ENCODE peak calls at places on chromosomes 6 and 20, in four cellular contexts. I is Caco-2, J is body of pancreas, W is GM13976. P is an unnamed sample.

GRCh38 chr6:84282566-84282965 is 55.1 kb upstream of the CEP162 start:
- DNase-seq in W (no peak), J (no peak), I (no peak), P (no peak)

GRCh38 chr20:21490105-21490504 is 23.8 kb downstream of the NKX2-2 start:
- DNase-seq in W (no peak), I (no peak), J (no peak), P (no peak)

GRCh38 chr6:2502096-2502997 is 248.4 kb downstream of the MYLK4 start:
- DNase-seq in J (no peak), I (no peak), W (no peak), P (no peak)

GRCh38 chr6:106609699-106610098 is 19.6 kb downstream of the RTN4IP1 start:
- DNase-seq in J (peak; percentile 44), W (no peak), I (peak; percentile 54), P (peak; percentile 27)

GRCh38 chr6:21831531-21832291 is 238.2 kb downstream of the SOX4 start:
- DNase-seq in I (no peak), W (no peak), J (no peak), P (no peak)

GRCh38 chr6:118469468-118469867 is 78.6 kb upstream of the PLN start:
- DNase-seq in J (no peak), I (no peak), W (no peak), P (no peak)

GRCh38 chr6:7559651-7560385 is 18.3 kb downstream of the DSP start:
- DNase-seq in J (no peak), W (no peak), I (no peak), P (no peak)

GRCh38 chr6:132623446-132623845 is 629 bp downstream of the TAAR2 start:
- DNase-seq in I (no peak), J (no peak), W (no peak), P (no peak)

GRCh38 chr20:64280460-64280843 is 24.9 kb downstream of the PCMTD2 start:
- DNase-seq in I (no peak), J (no peak), W (no peak), P (no peak)

GRCh38 chr20:21529863-21530262 is 16.0 kb upstream of the NKX2-2 start:
- DNase-seq in I (no peak), W (peak; percentile 36), J (no peak), P (no peak)

GRCh38 chr20:24894967-24895366 is 54.1 kb upstream of the CST7 start:
- DNase-seq in W (no peak), J (no peak), I (no peak), P (no peak)
- TF ChIP-seq CTCF in W (no peak), J (no peak), I (no peak), P (no peak)

GRCh38 chr6:125192610-125192930 is 39.0 kb downstream of the TPD52L1 start:
- DNase-seq in W (no peak), I (no peak), J (no peak), P (no peak)
- TF ChIP-seq CTCF in W (no peak), I (no peak), J (no peak), P (peak; percentile 25)

DNA sequence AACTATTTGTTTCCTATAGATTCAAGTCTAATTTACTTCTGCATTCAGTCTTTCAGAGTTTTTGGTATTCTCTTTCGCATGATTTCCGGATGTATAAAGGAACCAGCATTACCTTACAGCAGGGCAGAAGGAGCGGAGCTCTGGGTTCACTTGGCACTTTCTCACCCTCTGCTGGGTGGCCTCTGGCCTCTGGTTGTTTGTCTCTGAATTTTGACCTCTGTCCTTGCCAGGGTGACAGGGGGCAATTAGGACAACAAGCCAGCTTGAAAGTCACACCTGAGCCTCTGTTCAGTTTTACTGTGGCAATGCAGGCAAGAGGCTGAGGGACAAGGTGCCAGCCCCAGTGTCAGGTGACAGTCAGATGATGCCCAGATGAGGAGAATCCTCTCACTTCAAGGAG is 69.4 kb upstream of the KIF25 start:
- DNase-seq in W (no peak), I (no peak), J (no peak), P (no peak)
- TF ChIP-seq CTCF in W (no peak), I (no peak), J (no peak), P (no peak)

GRCh38 chr6:29355603-29356002 is 13.1 kb downstream of the OR5V1 start:
- DNase-seq in W (no peak), J (no peak), I (no peak), P (no peak)
- TF ChIP-seq CTCF in W (no peak), J (no peak), I (no peak), P (no peak)

GRCh38 chr6:137880633-137881521 is 13.8 kb downstream of the TNFAIP3 start:
- DNase-seq in J (no peak), I (no peak), W (no peak), P (no peak)
- TF ChIP-seq CTCF in J (no peak), I (no peak), W (no peak), P (no peak)

GRCh38 chr20:45300961-45301360 is 5.7 kb upstream of the RBPJL start:
- DNase-seq in J (no peak), I (peak; percentile 84), W (peak; percentile 60), P (peak; percentile 78)
- TF ChIP-seq CTCF in J (no peak), I (peak; percentile 88), W (peak; percentile 10), P (peak; percentile 47)

GRCh38 chr6:143982968-143983367 is 25.1 kb downstream of the PLAGL1 start:
- DNase-seq in W (no peak), J (no peak), I (no peak), P (no peak)

GRCh38 chr6:143984670-143985069 is 23.4 kb downstream of the PLAGL1 start:
- DNase-seq in J (no peak), W (no peak), I (no peak), P (no peak)

GRCh38 chr6:143976834-143977354 is 31.2 kb downstream of the PLAGL1 start:
- DNase-seq in I (no peak), W (no peak), J (no peak), P (no peak)

GRCh38 chr6:143986463-143986862 is 21.6 kb downstream of the PLAGL1 start:
- DNase-seq in I (no peak), J (no peak), W (no peak), P (no peak)

DNA sequence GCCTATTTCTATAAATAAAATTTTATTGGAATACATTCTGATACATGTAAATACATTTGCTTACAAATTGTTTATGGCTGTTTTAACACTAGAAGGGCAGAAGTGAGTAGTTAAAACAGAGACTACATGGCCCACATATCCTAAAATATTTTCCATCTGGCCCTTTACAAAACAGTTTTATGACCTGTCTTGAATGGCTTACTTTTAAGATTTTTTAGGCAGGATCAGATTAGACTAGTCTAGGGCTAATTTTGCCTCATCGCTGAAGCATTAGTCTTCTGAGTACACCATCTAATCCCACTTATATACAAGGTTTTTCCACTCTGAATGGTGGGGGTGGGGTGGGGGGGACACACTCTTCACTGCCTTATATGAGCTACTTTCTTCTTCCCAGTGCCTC is 27.1 kb downstream of the PLAGL1 start:
- DNase-seq in W (no peak), I (no peak), J (no peak), P (no peak)
- TF ChIP-seq CTCF in W (no peak), I (no peak), J (no peak), P (no peak)

DNA sequence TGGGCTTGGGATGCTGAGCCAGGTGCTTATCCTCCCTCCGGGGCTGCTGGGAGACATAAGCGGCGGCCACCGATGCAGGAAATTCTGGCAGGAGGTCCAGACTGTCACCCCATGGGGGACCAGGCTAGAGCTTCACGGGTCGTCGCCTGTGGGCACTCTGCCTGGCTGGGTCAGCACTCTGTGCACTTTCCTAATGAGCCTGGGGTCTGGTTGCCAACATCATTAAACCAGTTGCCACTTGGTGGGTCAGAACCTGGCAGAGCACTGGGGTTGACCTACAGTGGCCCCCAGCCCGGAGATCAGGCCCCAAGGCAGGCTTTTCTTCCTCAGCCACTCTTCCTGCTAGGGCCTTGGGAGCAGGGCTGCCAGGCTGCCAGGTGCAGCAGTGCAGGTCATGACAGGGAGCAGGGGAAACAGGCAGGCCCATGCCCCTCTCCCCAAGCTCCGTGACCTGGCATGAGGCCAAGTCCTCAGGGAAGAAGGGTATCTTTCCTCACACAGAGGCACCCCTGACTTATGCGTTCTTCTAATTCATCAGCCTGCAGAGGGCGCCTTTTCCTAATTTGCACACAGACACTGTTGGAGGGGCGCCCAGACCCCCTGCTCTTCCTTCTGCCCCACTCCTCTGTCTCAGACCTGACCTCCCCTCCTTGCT is 154.5 kb upstream of the MLN start:
- DNase-seq in J (no peak), I (no peak), W (no peak), P (peak; percentile 42)
- TF ChIP-seq CTCF in J (no peak), I (peak; percentile 15), W (peak; percentile 18), P (peak; percentile 38)

GRCh38 chr6:85482206-85483040 is 32.5 kb downstream of the NT5E start:
- DNase-seq in I (no peak), W (no peak), J (no peak), P (no peak)
- TF ChIP-seq CTCF in I (no peak), W (no peak), J (no peak), P (no peak)

P was measured in activated CD8-positive, alpha-beta T cell treated with anti-CD3 and anti-CD28 coated beads for 36 hours.